ENCODE peak calls at places on chromosomes 16 and 17, in seven cellular contexts. F, P, B, C, X, H and A are unnamed samples.

GRCh38 chr17:347309-347708 is 5.3 kb downstream of the RPH3AL start:
- DNase-seq in B (no peak), C (no peak), F (no peak), P (no peak), X (peak; percentile 32), H (no peak), A (no peak)

GRCh38 chr16:17801024-17801423 is 330.3 kb upstream of the XYLT1 start:
- DNase-seq in P (no peak), C (no peak), F (no peak), X (no peak), B (peak; percentile 82), H (no peak), A (no peak)

GRCh38 chr17:36008998-36009665 is 7.8 kb upstream of the CCL15 start:
- DNase-seq in X (no peak), H (peak; percentile 35), C (no peak), F (peak; percentile 9), B (no peak), P (no peak), A (no peak)

GRCh38 chr17:1047177-1047885 is 50.4 kb downstream of the TIMM22 start:
- DNase-seq in C (no peak), X (peak; percentile 71), F (no peak), P (no peak), H (no peak), B (peak; percentile 64), A (no peak)

GRCh38 chr17:2693561-2694380 is 17.8 kb downstream of the CLUH start:
- DNase-seq in F (no peak), P (no peak), X (peak; percentile 67), C (no peak), B (no peak), H (peak; percentile 18), A (no peak)

GRCh38 chr16:13756411-13756810 is 163.5 kb upstream of the ERCC4 start:
- DNase-seq in X (no peak), H (no peak), B (no peak), F (no peak), P (no peak), C (no peak), A (no peak)

GRCh38 chr16:6035161-6035560 is 937.6 kb upstream of the EEF2KMT start:
- DNase-seq in H (no peak), X (no peak), P (no peak), C (no peak), F (peak; percentile 9), B (no peak), A (no peak)

GRCh38 chr16:15613676-15614075 is 29.3 kb downstream of the MARF1 start:
- DNase-seq in C (no peak), P (no peak), X (no peak), H (no peak), B (peak; percentile 38), F (peak; percentile 83), A (no peak)

GRCh38 chr16:19559242-19559910 is 3.9 kb downstream of the VPS35L start:
- DNase-seq in C (no peak), B (peak; percentile 51), P (no peak), X (no peak), F (peak; percentile 46), H (peak; percentile 34), A (no peak)

GRCh38 chr16:29993191-29993902 is 2.1 kb downstream of the HIRIP3 start:
- DNase-seq in X (peak; percentile 49), P (no peak), C (no peak), B (no peak), F (no peak), H (no peak), A (no peak)

GRCh38 chr17:66425751-66426396 is 123.5 kb downstream of the PRKCA start:
- DNase-seq in X (no peak), H (no peak), P (no peak), C (no peak), F (no peak), B (no peak), A (no peak)

GRCh38 chr17:62826956-62827355 is 18.8 kb upstream of the MARCHF10 start:
- DNase-seq in H (no peak), F (no peak), C (no peak), X (no peak), B (peak; percentile 26), P (no peak), A (no peak)

GRCh38 chr17:8870406-8871040 is 3.0 kb upstream of the PIK3R6 start:
- DNase-seq in P (no peak), C (no peak), X (no peak), H (no peak), B (no peak), F (no peak), A (no peak)

GRCh38 chr17:27530791-27531391 is 74.6 kb downstream of the KSR1 start:
- DNase-seq in H (no peak), B (peak; percentile 62), P (peak; percentile 53), X (peak; percentile 85), F (no peak), C (no peak), A (no peak)

GRCh38 chr16:69348222-69348621 is 3.4 kb downstream of the TMED6 start:
- DNase-seq in P (no peak), H (no peak), B (no peak), X (no peak), C (no peak), F (no peak), A (no peak)

GRCh38 chr16:64983983-64984382 is 137.9 kb downstream of the CDH11 start:
- DNase-seq in P (peak; percentile 6), X (no peak), B (peak; percentile 86), C (no peak), H (peak; percentile 26), F (peak; percentile 85), A (peak; percentile 44)

GRCh38 chr16:79451196-79451816 is 149.2 kb downstream of the MAF start:
- DNase-seq in B (no peak), H (no peak), X (no peak), P (no peak), C (no peak), F (no peak), A (no peak)

GRCh38 chr16:11684231-11685025 is 16.2 kb downstream of the SNN start:
- DNase-seq in P (no peak), C (no peak), B (no peak), X (no peak), F (no peak), H (no peak), A (no peak)

GRCh38 chr16:54540525-54541180 is 254.1 kb upstream of the IRX3 start:
- DNase-seq in H (peak; percentile 23), X (no peak), C (no peak), F (no peak), B (no peak), P (peak; percentile 11), A (no peak)

GRCh38 chr16:51538707-51539604 is 387.9 kb upstream of the SALL1 start:
- DNase-seq in H (no peak), X (no peak), C (no peak), P (no peak), F (peak; percentile 96), B (peak; percentile 94), A (no peak)

GRCh38 chr16:86519649-86520316 is 9.5 kb downstream of the FOXF1 start:
- DNase-seq in C (no peak), P (peak; percentile 69), X (no peak), B (peak; percentile 40), H (peak; percentile 57), F (peak; percentile 60), A (peak; percentile 6)

GRCh38 chr16:81612351-81613170 is 166.5 kb upstream of the PLCG2 start:
- DNase-seq in C (no peak), H (no peak), P (no peak), X (no peak), F (peak; percentile 86), B (peak; percentile 56), A (no peak)

GRCh38 chr16:11094075-11094593 is 149.8 kb downstream of the CLEC16A start:
- DNase-seq in H (no peak), X (no peak), P (no peak), B (peak; percentile 79), F (peak; percentile 80), C (no peak), A (no peak)

GRCh38 chr17:20307325-20307910 is 159.9 kb downstream of the LGALS9B start:
- DNase-seq in H (no peak), F (no peak), P (no peak), B (no peak), C (no peak), X (no peak), A (no peak)

GRCh38 chr17:49021095-49021767 is 24.0 kb downstream of the IGF2BP1 start:
- DNase-seq in C (no peak), X (no peak), F (peak; percentile 68), H (no peak), B (peak; percentile 35), P (no peak), A (no peak)

GRCh38 chr17:49018673-49019215 is 21.6 kb downstream of the IGF2BP1 start:
- DNase-seq in X (no peak), P (no peak), H (no peak), F (no peak), B (no peak), C (no peak), A (no peak)

GRCh38 chr17:49022391-49022941 is 25.3 kb downstream of the IGF2BP1 start:
- DNase-seq in F (peak; percentile 99), B (peak; percentile 69), P (no peak), C (no peak), H (no peak), X (no peak), A (no peak)

GRCh38 chr17:49021768-49022103 is 24.6 kb downstream of the IGF2BP1 start:
- DNase-seq in F (no peak), P (no peak), C (no peak), B (no peak), H (no peak), X (no peak), A (no peak)

GRCh38 chr17:49020609-49021008 is 23.4 kb downstream of the IGF2BP1 start:
- DNase-seq in X (no peak), B (no peak), C (no peak), F (no peak), P (no peak), H (no peak), A (no peak)
- H3K27ac ChIP-seq in X (no peak overlapping the region), B (no peak overlapping the region), C (no peak overlapping the region), F (peak overlapping the region; percentile 90), P (no peak overlapping the region), H (no peak overlapping the region), A (no peak overlapping the region)

GRCh38 chr17:82780195-82780594 is 28.3 kb downstream of the TBCD start:
- DNase-seq in H (no peak), B (no peak), P (no peak), C (no peak), X (no peak), F (no peak), A (no peak)
- H3K27ac ChIP-seq in H (no peak overlapping the region), B (no peak overlapping the region), P (no peak overlapping the region), C (no peak overlapping the region), X (no peak overlapping the region), F (no peak overlapping the region), A (no peak overlapping the region)

DNA sequence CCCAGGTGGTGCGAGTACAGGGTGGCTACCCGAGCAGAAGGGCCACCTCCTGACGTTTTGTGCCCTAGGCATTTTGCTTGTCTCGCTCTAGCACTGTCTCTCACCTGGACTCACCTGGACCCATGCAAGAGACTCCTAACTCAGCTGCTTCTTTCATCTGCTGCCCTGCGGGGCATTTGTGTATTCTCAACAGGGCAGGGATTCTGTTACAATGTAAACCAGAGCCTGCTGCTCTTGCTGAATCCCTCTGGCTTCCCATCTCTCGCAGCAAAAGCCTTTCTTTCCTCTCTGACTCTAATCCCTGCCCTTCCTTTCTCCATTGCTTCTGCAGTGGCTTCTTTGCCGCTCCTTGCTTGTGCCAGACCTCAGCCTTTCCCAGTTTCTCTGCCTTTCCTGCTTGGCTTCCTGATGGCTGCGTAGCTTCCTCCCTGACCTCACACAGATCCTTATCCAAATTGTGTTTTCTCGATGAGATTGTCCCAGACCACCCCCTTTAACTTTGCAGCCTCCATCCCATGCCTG is 10.2 kb downstream of the ARSG start:
- DNase-seq in C (no peak), H (no peak), F (peak; percentile 54), P (no peak), X (no peak), B (no peak), A (no peak)
- H3K27ac ChIP-seq in C (no peak overlapping the region), H (no peak overlapping the region), F (no peak overlapping the region), P (no peak overlapping the region), X (no peak overlapping the region), B (no peak overlapping the region), A (no peak overlapping the region)

GRCh38 chr16:2526135-2526534 is 5.1 kb downstream of the CEMP1 start:
- DNase-seq in X (peak; percentile 73), H (no peak), F (no peak), B (no peak), P (no peak), C (no peak), A (no peak)
- H3K27ac ChIP-seq in X (peak overlapping the region; percentile 66), H (no peak overlapping the region), F (no peak overlapping the region), B (no peak overlapping the region), P (no peak overlapping the region), C (no peak overlapping the region), A (no peak overlapping the region)